ENCODE peak calls at places on chromosomes 16 and 17, in four cellular contexts. One of them, this sample, is unnamed.

GRCh38 chr17:67246648-67247415 is 1.8 kb upstream of the HELZ start:
- DNase-seq in GM23248: peak; percentile 36
- DNase-seq in GM12878: peak; percentile 89
- DNase-seq in fibroblast of lung: peak; percentile 73
- DNase-seq in this sample: peak; percentile 75

GRCh38 chr17:44097110-44097810 is 26.2 kb downstream of the HDAC5 start:
- DNase-seq in GM23248: peak; percentile 81
- DNase-seq in GM12878: no peak
- DNase-seq in fibroblast of lung: peak; percentile 60
- DNase-seq in this sample: no peak

GRCh38 chr16:10936585-10936984 is 5.7 kb downstream of the DEXI start:
- DNase-seq in GM23248: no peak
- DNase-seq in GM12878: no peak
- DNase-seq in fibroblast of lung: no peak
- DNase-seq in this sample: no peak

GRCh38 chr16:14194706-14195105 is 123.6 kb downstream of the MRTFB start:
- DNase-seq in GM23248: no peak
- DNase-seq in GM12878: no peak
- DNase-seq in fibroblast of lung: no peak
- DNase-seq in this sample: no peak

GRCh38 chr17:28247671-28248556 is 71.1 kb upstream of the TMEM97 start:
- DNase-seq in GM23248: no peak
- DNase-seq in GM12878: no peak
- DNase-seq in fibroblast of lung: no peak
- DNase-seq in this sample: peak; percentile 48

GRCh38 chr16:86272744-86273143 is 237.6 kb upstream of the FOXF1 start:
- DNase-seq in GM23248: no peak
- DNase-seq in GM12878: no peak
- DNase-seq in fibroblast of lung: no peak
- DNase-seq in this sample: no peak

GRCh38 chr17:11097121-11097520 is 143.9 kb upstream of the SHISA6 start:
- DNase-seq in GM23248: no peak
- DNase-seq in GM12878: no peak
- DNase-seq in fibroblast of lung: no peak
- DNase-seq in this sample: peak; percentile 0

GRCh38 chr17:77841742-77842141 is 116.8 kb upstream of the TNRC6C start:
- DNase-seq in GM23248: no peak
- DNase-seq in GM12878: no peak
- DNase-seq in fibroblast of lung: no peak
- DNase-seq in this sample: no peak

GRCh38 chr17:35486920-35487727 is 38.6 kb upstream of the SLFN13 start:
- DNase-seq in GM23248: peak; percentile 91
- DNase-seq in GM12878: peak; percentile 23
- DNase-seq in fibroblast of lung: peak; percentile 79
- DNase-seq in this sample: peak; percentile 13

GRCh38 chr17:511833-512251 is 159.2 kb upstream of the RPH3AL start:
- DNase-seq in GM23248: peak; percentile 79
- DNase-seq in GM12878: no peak
- DNase-seq in fibroblast of lung: peak; percentile 38
- DNase-seq in this sample: peak; percentile 15

GRCh38 chr17:50329716-50330115 is 16.2 kb upstream of the XYLT2 start:
- DNase-seq in GM23248: no peak
- DNase-seq in GM12878: no peak
- DNase-seq in fibroblast of lung: no peak
- DNase-seq in this sample: no peak

GRCh38 chr16:30335598-30336474 is 19.3 kb downstream of the CD2BP2 start:
- DNase-seq in GM23248: peak; percentile 53
- DNase-seq in GM12878: peak; percentile 23
- DNase-seq in fibroblast of lung: peak; percentile 29
- DNase-seq in this sample: no peak

GRCh38 chr17:82215972-82216300 is 3.3 kb upstream of the CCDC57 start:
- DNase-seq in GM23248: no peak
- DNase-seq in GM12878: no peak
- DNase-seq in fibroblast of lung: no peak
- DNase-seq in this sample: no peak

DNA sequence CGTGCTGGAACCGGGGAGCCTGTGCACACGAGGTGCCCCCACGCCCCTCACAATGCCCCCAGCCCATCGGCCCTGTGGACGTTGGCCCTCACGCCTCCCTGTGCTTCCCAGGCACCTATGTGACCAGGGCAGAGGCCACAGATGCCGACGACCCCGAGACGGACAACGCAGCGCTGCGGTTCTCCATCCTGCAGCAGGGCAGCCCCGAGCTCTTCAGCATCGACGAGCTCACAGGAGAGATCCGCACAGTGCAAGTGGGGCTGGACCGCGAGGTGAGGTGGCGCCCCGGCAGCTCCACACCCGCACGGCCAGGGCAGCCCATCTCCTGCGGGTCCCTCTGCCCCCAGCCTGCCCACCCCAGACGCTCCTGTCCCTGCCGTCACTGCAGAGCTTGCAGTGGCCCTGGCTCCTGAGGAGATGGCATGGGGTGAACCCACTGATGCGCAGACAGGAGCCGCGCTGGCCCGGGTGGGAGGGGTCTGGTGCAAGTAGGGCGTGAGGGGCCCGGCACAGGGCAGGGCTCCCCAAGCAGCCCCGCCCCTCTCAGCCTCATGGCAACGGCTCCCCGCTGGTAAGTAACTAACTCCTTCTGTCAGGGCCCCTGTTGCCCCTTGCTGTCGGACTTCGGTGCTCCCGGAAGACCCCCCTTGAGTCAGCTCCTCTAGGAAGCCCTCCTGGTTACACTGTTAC is 13.7 kb downstream of the CDH15 start:
- DNase-seq in GM23248: peak; percentile 44
- DNase-seq in GM12878: no peak
- DNase-seq in fibroblast of lung: no peak
- DNase-seq in this sample: peak; percentile 48
- H3K4me2 ChIP-seq in GM23248: no peak overlapping the region
- H3K4me2 ChIP-seq in GM12878: no peak overlapping the region
- H3K4me2 ChIP-seq in fibroblast of lung: no peak overlapping the region
- H3K4me2 ChIP-seq in this sample: no peak overlapping the region

GRCh38 chr17:6018788-6019187 is 51.4 kb upstream of the WSCD1 start:
- DNase-seq in GM23248: no peak
- DNase-seq in GM12878: no peak
- DNase-seq in fibroblast of lung: no peak
- DNase-seq in this sample: peak; percentile 24
- H3K4me1 ChIP-seq in GM23248: no peaks in the 10 kb centered on the region
- H3K4me1 ChIP-seq in GM12878: no peaks in the 10 kb centered on the region
- H3K4me1 ChIP-seq in fibroblast of lung: no peaks in the 10 kb centered on the region
- H3K4me1 ChIP-seq in this sample: no peaks in the 10 kb centered on the region

DNA sequence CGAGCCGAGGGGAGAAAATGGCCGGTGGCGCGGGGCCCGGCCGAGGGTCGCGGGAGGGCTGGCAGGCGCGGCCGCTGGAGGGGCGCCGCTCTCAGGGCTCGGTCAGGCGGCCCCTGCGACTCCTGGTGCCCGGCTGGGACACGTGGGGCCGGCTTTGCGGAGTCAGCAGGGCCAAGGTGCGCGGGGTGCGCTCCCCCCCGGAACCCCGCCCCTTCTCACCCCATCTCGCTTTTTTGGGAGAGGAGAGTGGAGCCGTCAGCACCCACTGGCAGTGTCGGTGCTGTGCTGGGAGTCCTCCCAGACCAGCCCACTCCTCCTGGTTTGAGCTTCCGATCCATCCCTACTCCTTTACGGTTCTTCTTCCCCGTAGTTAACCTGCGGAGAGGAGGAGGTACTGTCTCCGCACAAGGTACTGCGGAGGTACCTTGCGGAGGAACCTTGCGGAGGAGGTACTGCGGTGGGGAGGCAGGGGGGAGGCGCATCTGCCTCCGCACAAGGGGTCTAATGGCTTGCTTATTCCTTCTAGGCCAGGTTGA is 19.0 kb upstream of the CBX8 start:
- DNase-seq in GM23248: no peak
- DNase-seq in GM12878: no peak
- DNase-seq in fibroblast of lung: no peak
- DNase-seq in this sample: no peak
- TF ChIP-seq EZH2 in GM23248: no peak
- TF ChIP-seq EZH2 in GM12878: no peak
- TF ChIP-seq EZH2 in fibroblast of lung: no peak
- TF ChIP-seq EZH2 in this sample: peak; percentile 91

GRCh38 chr16:70269471-70269870 is 17.7 kb upstream of the EXOSC6 start:
- DNase-seq in GM23248: no peak
- DNase-seq in GM12878: no peak
- DNase-seq in fibroblast of lung: no peak
- DNase-seq in this sample: no peak
- H3K4me2 ChIP-seq in GM23248: no peak overlapping the region
- H3K4me2 ChIP-seq in GM12878: no peak overlapping the region
- H3K4me2 ChIP-seq in fibroblast of lung: no peak overlapping the region
- H3K4me2 ChIP-seq in this sample: no peak overlapping the region

GRCh38 chr16:56336071-56336688 is 89.2 kb downstream of the AMFR start:
- DNase-seq in GM23248: no peak
- DNase-seq in GM12878: no peak
- DNase-seq in fibroblast of lung: no peak
- DNase-seq in this sample: no peak
- H3K4me1 ChIP-seq in GM23248: no peaks in the 10 kb centered on the region
- H3K4me1 ChIP-seq in GM12878: no peaks in the 10 kb centered on the region
- H3K4me1 ChIP-seq in fibroblast of lung: peaks cover 2% of the 10 kb centered on the region
- H3K4me1 ChIP-seq in this sample: no peaks in the 10 kb centered on the region

DNA sequence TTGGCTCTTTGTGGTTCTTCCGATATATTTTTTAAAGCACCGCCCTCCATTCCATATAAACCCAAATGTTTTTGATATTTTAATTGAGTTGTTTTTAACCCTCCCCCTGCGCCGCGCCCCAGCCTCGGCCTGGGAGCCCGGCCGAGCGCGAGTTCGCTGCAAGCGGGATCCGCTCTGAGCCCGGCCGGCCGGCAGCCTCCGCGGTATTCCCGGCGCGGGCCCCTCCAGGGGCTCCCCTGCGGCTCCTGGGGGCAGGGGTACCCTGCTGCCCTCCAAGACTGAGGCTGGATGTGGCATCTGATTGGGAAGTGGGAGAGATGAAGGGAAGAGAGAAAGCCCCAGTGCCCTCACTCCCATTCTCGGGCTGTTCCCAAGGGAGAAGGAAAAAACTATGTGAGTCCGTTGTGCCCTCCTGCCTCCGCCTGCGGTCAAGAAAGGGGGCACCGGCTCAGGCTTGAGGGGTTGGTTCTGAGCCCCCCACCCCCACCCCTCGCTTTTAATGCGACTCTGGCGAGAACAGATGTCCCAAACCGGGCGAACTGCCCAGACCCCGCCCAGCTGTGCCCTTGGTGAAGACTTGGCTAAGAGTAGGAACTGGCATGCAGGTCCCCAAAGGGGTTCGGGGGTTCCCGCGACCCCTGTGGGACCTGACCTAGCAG is 8.6 kb downstream of the NEUROD2 start:
- DNase-seq in GM23248: no peak
- DNase-seq in GM12878: no peak
- DNase-seq in fibroblast of lung: no peak
- DNase-seq in this sample: peak; percentile 65
- TF ChIP-seq EZH2 in GM23248: peak; percentile 64
- TF ChIP-seq EZH2 in GM12878: no peak
- TF ChIP-seq EZH2 in fibroblast of lung: no peak
- TF ChIP-seq EZH2 in this sample: peak; percentile 100

GRCh38 chr16:46918400-46918799 is 34.2 kb downstream of the GPT2 start:
- DNase-seq in GM23248: no peak
- DNase-seq in GM12878: no peak
- DNase-seq in fibroblast of lung: no peak
- DNase-seq in this sample: no peak

GRCh38 chr16:46920402-46921068 is 36.4 kb downstream of the GPT2 start:
- DNase-seq in GM23248: no peak
- DNase-seq in GM12878: no peak
- DNase-seq in fibroblast of lung: no peak
- DNase-seq in this sample: no peak

GRCh38 chr16:46922239-46922638 is 38.1 kb downstream of the GPT2 start:
- DNase-seq in GM23248: no peak
- DNase-seq in GM12878: no peak
- DNase-seq in fibroblast of lung: no peak
- DNase-seq in this sample: no peak

GRCh38 chr16:46916980-46917379 is 32.8 kb downstream of the GPT2 start:
- DNase-seq in GM23248: peak; percentile 31
- DNase-seq in GM12878: no peak
- DNase-seq in fibroblast of lung: no peak
- DNase-seq in this sample: no peak

DNA sequence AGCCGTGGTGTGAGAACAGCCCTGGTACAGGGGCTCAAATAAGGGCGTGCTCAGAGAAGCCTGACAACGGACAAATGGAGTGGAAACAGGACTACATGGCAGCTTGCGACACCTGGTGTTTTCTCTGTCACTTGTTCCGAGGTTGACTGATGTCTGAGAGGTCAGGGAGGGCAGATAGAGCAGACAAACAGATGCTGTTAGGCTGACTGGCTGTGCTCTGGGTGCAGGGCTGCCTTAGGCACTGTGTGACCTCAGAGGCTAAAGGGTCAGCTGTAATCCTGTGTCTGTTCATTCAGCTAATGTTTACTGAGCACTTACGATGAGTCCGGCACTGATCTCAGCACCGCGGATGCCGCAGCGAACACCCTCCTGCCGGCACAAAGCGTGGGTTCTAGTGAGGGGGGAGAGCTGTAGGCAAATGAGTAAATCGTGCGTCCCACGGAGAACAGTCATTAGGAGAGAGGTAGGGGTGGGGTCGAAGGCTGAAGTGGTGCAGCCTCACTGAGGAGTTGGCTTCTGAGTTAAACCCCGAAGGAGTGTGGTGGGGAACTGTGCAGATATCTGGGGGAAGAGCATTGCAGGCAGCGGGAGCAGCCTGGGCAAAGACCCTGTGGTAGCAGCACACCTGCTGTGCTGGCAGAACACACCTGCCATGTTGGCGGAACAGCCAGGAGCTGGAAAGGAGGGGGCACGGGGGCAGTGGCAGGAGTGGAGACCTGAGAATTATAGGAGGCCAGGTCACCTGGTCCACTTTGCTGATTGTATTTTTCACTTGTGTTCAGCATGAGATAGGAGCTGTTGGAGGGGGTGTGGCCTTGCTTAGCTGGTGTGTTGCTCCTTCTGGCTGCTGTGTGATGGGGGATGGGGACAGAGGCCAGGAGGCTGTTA is 35.0 kb downstream of the GPT2 start:
- DNase-seq in GM23248: no peak
- DNase-seq in GM12878: peak; percentile 54
- DNase-seq in fibroblast of lung: no peak
- DNase-seq in this sample: no peak
- H3K4me2 ChIP-seq in GM23248: no peak overlapping the region
- H3K4me2 ChIP-seq in GM12878: peak overlapping the region; percentile 84
- H3K4me2 ChIP-seq in fibroblast of lung: no peak overlapping the region
- H3K4me2 ChIP-seq in this sample: no peak overlapping the region

This sample was measured in GM23338.